ENCODE peak calls at places on chromosome 12, in four cellular contexts. One of them, this sample, is unnamed.

GRCh38 chr12:67453181-67453580 is 184.0 kb downstream of the CAND1 start:
- DNase-seq in breast epithelium: no peak
- DNase-seq in heart left ventricle: no peak
- DNase-seq in adrenal gland: no peak
- DNase-seq in this sample: no peak

GRCh38 chr12:78204926-78205325 is 374.2 kb downstream of the NAV3 start:
- DNase-seq in breast epithelium: no peak
- DNase-seq in adrenal gland: no peak
- DNase-seq in heart left ventricle: no peak
- DNase-seq in this sample: no peak

GRCh38 chr12:113479193-113479577 is 7.5 kb upstream of the LHX5 start:
- DNase-seq in adrenal gland: no peak
- DNase-seq in heart left ventricle: no peak
- DNase-seq in breast epithelium: no peak
- DNase-seq in this sample: no peak

GRCh38 chr12:14911131-14911530 is 25.5 kb upstream of the MGP start:
- DNase-seq in adrenal gland: no peak
- DNase-seq in breast epithelium: no peak
- DNase-seq in heart left ventricle: no peak
- DNase-seq in this sample: no peak

GRCh38 chr12:88552672-88553079 is 27.6 kb downstream of the KITLG start:
- DNase-seq in adrenal gland: no peak
- DNase-seq in breast epithelium: no peak
- DNase-seq in heart left ventricle: no peak
- DNase-seq in this sample: no peak

GRCh38 chr12:75658826-75659823 is 147.7 kb upstream of the KRR1 start:
- DNase-seq in adrenal gland: peak; percentile 27
- DNase-seq in heart left ventricle: no peak
- DNase-seq in breast epithelium: no peak
- DNase-seq in this sample: no peak

GRCh38 chr12:29816869-29817730 is 33.4 kb upstream of the TMTC1 start:
- DNase-seq in heart left ventricle: no peak
- DNase-seq in breast epithelium: no peak
- DNase-seq in adrenal gland: no peak
- DNase-seq in this sample: no peak

GRCh38 chr12:76106631-76107030 is 22.1 kb upstream of the NAP1L1 start:
- DNase-seq in adrenal gland: no peak
- DNase-seq in heart left ventricle: no peak
- DNase-seq in breast epithelium: no peak
- DNase-seq in this sample: no peak

GRCh38 chr12:51548241-51548640 is 42.8 kb upstream of the SCN8A start:
- DNase-seq in heart left ventricle: no peak
- DNase-seq in adrenal gland: no peak
- DNase-seq in breast epithelium: no peak
- DNase-seq in this sample: no peak

GRCh38 chr12:31570880-31571279 is 20.1 kb downstream of the DENND5B start:
- DNase-seq in heart left ventricle: no peak
- DNase-seq in breast epithelium: no peak
- DNase-seq in adrenal gland: no peak
- DNase-seq in this sample: no peak

GRCh38 chr12:122886851-122887816 is 8.8 kb downstream of the VPS37B start:
- DNase-seq in breast epithelium: no peak
- DNase-seq in adrenal gland: no peak
- DNase-seq in heart left ventricle: no peak
- DNase-seq in this sample: peak; percentile 80

GRCh38 chr12:65308601-65309071 is 30.2 kb downstream of the MSRB3 start:
- DNase-seq in heart left ventricle: no peak
- DNase-seq in breast epithelium: no peak
- DNase-seq in adrenal gland: no peak
- DNase-seq in this sample: no peak

GRCh38 chr12:125305221-125305620 is 240.0 kb downstream of the AACS start:
- DNase-seq in heart left ventricle: no peak
- DNase-seq in adrenal gland: no peak
- DNase-seq in breast epithelium: no peak
- DNase-seq in this sample: no peak

GRCh38 chr12:49825360-49825970 is 2.7 kb downstream of the NCKAP5L start:
- DNase-seq in breast epithelium: no peak
- DNase-seq in heart left ventricle: peak; percentile 65
- DNase-seq in adrenal gland: peak; percentile 76
- DNase-seq in this sample: no peak

GRCh38 chr12:130932061-130932650 is 21.6 kb upstream of the ADGRD1 start:
- DNase-seq in heart left ventricle: no peak
- DNase-seq in breast epithelium: no peak
- DNase-seq in adrenal gland: no peak
- DNase-seq in this sample: no peak

GRCh38 chr12:8698132-8698829 is 490 bp downstream of the RIMKLB start:
- DNase-seq in heart left ventricle: peak; percentile 78
- DNase-seq in breast epithelium: peak; percentile 45
- DNase-seq in adrenal gland: peak; percentile 46
- DNase-seq in this sample: peak; percentile 69

GRCh38 chr12:45289245-45290217 is 73.6 kb downstream of the ANO6 start:
- DNase-seq in adrenal gland: no peak
- DNase-seq in heart left ventricle: no peak
- DNase-seq in breast epithelium: no peak
- DNase-seq in this sample: no peak

GRCh38 chr12:46124848-46125619 is 134.7 kb upstream of the SCAF11 start:
- DNase-seq in adrenal gland: peak; percentile 59
- DNase-seq in breast epithelium: no peak
- DNase-seq in heart left ventricle: peak; percentile 35
- DNase-seq in this sample: peak; percentile 47

GRCh38 chr12:76277480-76277879 is 70.7 kb downstream of the BBS10 start:
- DNase-seq in heart left ventricle: no peak
- DNase-seq in adrenal gland: no peak
- DNase-seq in breast epithelium: no peak
- DNase-seq in this sample: no peak

DNA sequence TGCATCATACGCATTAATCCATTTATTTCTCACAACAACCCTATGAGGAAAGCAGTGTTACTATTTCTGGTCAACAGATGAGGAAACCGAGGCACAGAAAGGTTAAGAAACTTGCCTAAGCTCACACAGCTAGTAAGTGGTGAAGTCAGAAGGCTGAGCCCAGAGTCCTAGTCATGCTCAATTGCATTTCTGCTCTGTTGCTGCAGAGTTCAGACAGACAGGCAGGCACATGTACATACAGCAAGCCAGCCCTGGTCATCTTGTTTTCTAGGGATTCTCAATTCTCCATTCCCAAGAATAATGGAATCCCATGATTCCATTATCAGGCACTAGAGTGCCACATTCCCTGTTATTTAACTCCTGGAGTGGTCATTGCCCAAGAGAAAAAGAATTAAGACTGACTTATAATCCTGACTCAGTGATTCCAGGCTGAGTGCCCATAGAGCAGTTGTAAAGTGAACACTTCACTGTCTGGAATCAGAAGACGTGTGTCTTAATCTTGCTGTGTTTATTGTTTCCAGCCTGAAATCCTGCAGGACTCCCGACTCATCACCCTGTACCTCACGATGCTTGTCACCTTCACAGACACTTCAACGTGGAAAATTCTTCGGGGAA is 10.7 kb downstream of the UBE3B start:
- DNase-seq in adrenal gland: no peak
- DNase-seq in breast epithelium: no peak
- DNase-seq in heart left ventricle: no peak
- DNase-seq in this sample: no peak
- H3K4me3 ChIP-seq in adrenal gland: no peak overlapping the region
- H3K4me3 ChIP-seq in breast epithelium: no peak overlapping the region
- H3K4me3 ChIP-seq in heart left ventricle: no peak overlapping the region
- H3K4me3 ChIP-seq in this sample: no peak overlapping the region

GRCh38 chr12:56545023-56545604 is 23.5 kb downstream of the RBMS2 start:
- DNase-seq in adrenal gland: no peak
- DNase-seq in heart left ventricle: no peak
- DNase-seq in breast epithelium: no peak
- DNase-seq in this sample: no peak

GRCh38 chr12:56546680-56547079 is 25.1 kb downstream of the RBMS2 start:
- DNase-seq in breast epithelium: no peak
- DNase-seq in adrenal gland: no peak
- DNase-seq in heart left ventricle: no peak
- DNase-seq in this sample: no peak

GRCh38 chr12:56541610-56542009 is 20.0 kb downstream of the RBMS2 start:
- DNase-seq in heart left ventricle: no peak
- DNase-seq in adrenal gland: no peak
- DNase-seq in breast epithelium: no peak
- DNase-seq in this sample: no peak

DNA sequence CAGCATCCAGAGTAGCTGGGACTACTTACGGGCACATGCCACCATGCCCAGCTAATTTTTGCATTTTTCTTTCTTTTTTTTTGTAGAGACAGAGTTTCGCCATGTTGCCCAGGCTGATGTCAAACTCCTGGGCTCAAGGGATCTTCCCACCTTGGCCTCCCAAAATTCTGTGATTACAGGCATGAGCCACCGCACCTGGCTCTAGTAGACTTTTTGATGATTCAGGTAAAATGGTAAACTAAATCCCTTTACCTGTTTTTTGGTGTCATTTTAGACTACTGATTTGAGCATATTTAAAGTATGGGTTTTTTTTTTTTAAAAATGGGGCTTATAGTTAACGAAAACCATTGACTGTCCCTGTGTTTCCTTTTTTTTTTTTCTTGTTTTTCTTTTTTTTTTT is 20.5 kb downstream of the RBMS2 start:
- DNase-seq in breast epithelium: no peak
- DNase-seq in adrenal gland: no peak
- DNase-seq in heart left ventricle: no peak
- DNase-seq in this sample: no peak
- H3K27ac ChIP-seq in breast epithelium: no peak overlapping the region
- H3K27ac ChIP-seq in adrenal gland: no peak overlapping the region
- H3K27ac ChIP-seq in heart left ventricle: no peak overlapping the region
- H3K27ac ChIP-seq in this sample: no peak overlapping the region

GRCh38 chr12:103840881-103841689 is at the start of gene NT5DC3:
- DNase-seq in breast epithelium: peak; percentile 81
- DNase-seq in adrenal gland: peak; percentile 85
- DNase-seq in heart left ventricle: peak; percentile 86
- DNase-seq in this sample: peak; percentile 77

GRCh38 chr12:103840399-103840880 is 594 bp downstream of the NT5DC3 start:
- DNase-seq in adrenal gland: no peak
- DNase-seq in breast epithelium: no peak
- DNase-seq in heart left ventricle: peak; percentile 24
- DNase-seq in this sample: no peak

GRCh38 chr12:103839893-103840292 is 1.1 kb downstream of the NT5DC3 start:
- DNase-seq in breast epithelium: no peak
- DNase-seq in adrenal gland: no peak
- DNase-seq in heart left ventricle: no peak
- DNase-seq in this sample: no peak

GRCh38 chr12:103844296-103844695 is 3.3 kb upstream of the NT5DC3 start:
- DNase-seq in heart left ventricle: no peak
- DNase-seq in adrenal gland: no peak
- DNase-seq in breast epithelium: no peak
- DNase-seq in this sample: no peak

DNA sequence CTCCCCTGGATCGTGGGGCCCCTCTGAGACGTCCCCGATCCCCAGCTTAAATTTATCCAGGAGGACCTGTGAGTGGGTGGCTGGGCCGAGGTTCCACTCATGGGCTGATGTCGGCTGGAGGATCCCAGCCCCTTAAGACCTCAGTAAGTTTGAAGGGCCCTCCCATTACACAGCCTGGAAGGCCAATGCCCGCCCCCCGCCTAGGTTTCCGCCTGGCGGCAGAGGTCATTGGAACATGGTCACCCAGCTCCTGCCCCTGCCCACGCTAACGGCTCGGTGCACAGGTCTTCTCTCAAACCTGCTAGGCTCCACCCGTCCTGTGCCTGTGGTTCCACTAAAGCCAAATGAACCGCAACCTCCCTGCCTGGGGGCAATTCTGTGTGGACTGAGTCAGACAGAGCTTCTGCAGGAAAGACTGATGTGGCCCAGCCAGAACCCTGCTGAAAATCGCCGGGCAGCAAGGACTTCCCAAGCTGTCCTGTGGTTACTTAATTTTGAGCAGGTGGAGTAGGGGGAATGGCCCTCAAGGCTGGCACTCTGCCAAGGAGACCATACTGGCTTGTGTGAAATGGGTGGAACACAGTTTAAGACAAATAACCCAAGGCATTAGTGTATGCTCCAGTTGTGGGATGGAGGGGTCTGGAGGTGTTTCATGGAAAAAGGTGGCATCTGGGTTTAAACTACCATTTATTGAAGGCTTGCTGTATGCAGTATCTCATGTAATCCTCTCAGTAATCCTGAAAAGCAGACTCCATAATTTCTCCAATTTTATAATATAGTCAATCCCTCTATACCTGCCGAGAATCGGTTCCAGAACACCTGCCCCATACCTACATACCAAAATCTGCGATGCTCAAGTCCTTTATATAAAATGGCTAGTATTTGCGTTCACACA is 903 bp upstream of the NT5DC3 start:
- DNase-seq in heart left ventricle: peak; percentile 66
- DNase-seq in adrenal gland: peak; percentile 66
- DNase-seq in breast epithelium: peak; percentile 96
- DNase-seq in this sample: peak; percentile 54
- TF ChIP-seq POLR2A in heart left ventricle: no peak
- TF ChIP-seq POLR2A in adrenal gland: no peak
- TF ChIP-seq POLR2A in breast epithelium: no peak
- TF ChIP-seq POLR2A in this sample: no peak

GRCh38 chr12:57273516-57273915 is 22.5 kb upstream of the STAC3 start:
- DNase-seq in adrenal gland: no peak
- DNase-seq in breast epithelium: no peak
- DNase-seq in heart left ventricle: no peak
- DNase-seq in this sample: no peak

GRCh38 chr12:57266681-57267080 is 15.7 kb upstream of the STAC3 start:
- DNase-seq in adrenal gland: no peak
- DNase-seq in heart left ventricle: no peak
- DNase-seq in breast epithelium: no peak
- DNase-seq in this sample: no peak

GRCh38 chr12:57268264-57268663 is 17.3 kb upstream of the STAC3 start:
- DNase-seq in adrenal gland: no peak
- DNase-seq in breast epithelium: no peak
- DNase-seq in heart left ventricle: no peak
- DNase-seq in this sample: no peak

GRCh38 chr12:57272337-57273151 is 21.6 kb upstream of the STAC3 start:
- DNase-seq in adrenal gland: no peak
- DNase-seq in breast epithelium: no peak
- DNase-seq in heart left ventricle: peak; percentile 49
- DNase-seq in this sample: no peak

GRCh38 chr12:57270966-57271470 is 20.0 kb upstream of the STAC3 start:
- DNase-seq in adrenal gland: no peak
- DNase-seq in breast epithelium: no peak
- DNase-seq in heart left ventricle: no peak
- DNase-seq in this sample: no peak
- H3K4me3 ChIP-seq in adrenal gland: no peak overlapping the region
- H3K4me3 ChIP-seq in breast epithelium: no peak overlapping the region
- H3K4me3 ChIP-seq in heart left ventricle: no peak overlapping the region
- H3K4me3 ChIP-seq in this sample: no peak overlapping the region

GRCh38 chr12:53253298-53253697 is 14.8 kb upstream of the ESPL1 start:
- DNase-seq in adrenal gland: no peak
- DNase-seq in heart left ventricle: no peak
- DNase-seq in breast epithelium: no peak
- DNase-seq in this sample: no peak
- H3K27ac ChIP-seq in adrenal gland: no peak overlapping the region
- H3K27ac ChIP-seq in heart left ventricle: no peak overlapping the region
- H3K27ac ChIP-seq in breast epithelium: peak overlapping the region; percentile 97
- H3K27ac ChIP-seq in this sample: no peak overlapping the region